ENCODE peak calls at places on chromosomes 12 and 14, in six cellular contexts. A is GM18507; R is Daoy; D is activated CD8-positive, alpha-beta T cell treated with anti-CD3 and anti-CD28 coated beads for 36 hours; V is nephron progenitor cell; N is hippocampal formation. I is an unnamed sample.

GRCh38 chr12:56078427-56078826 is 1.5 kb upstream of the ERBB3 start:
- DNase-seq in A (no peak), R (no peak), D (no peak), V (no peak), N (no peak), I (no peak)

GRCh38 chr12:109202770-109203169 is 86.4 kb downstream of the ACACB start:
- DNase-seq in A (no peak), R (no peak), D (no peak), V (no peak), N (no peak), I (no peak)

GRCh38 chr12:103626498-103626897 is 39.4 kb downstream of the STAB2 start:
- DNase-seq in A (no peak), R (peak), D (no peak), V (no peak), N (peak), I (no peak)

GRCh38 chr12:27733052-27733656 is 22.5 kb downstream of the MRPS35 start:
- DNase-seq in A (peak), R (peak), D (peak), V (peak), N (no peak), I (no peak)

GRCh38 chr14:66174453-66174891 is 311.7 kb upstream of the CCDC196 start:
- DNase-seq in A (no peak), R (no peak), D (no peak), V (no peak), N (no peak), I (peak)

GRCh38 chr14:60655898-60656754 is 6.8 kb upstream of the SIX1 start:
- DNase-seq in A (no peak), R (no peak), D (no peak), V (peak), N (no peak), I (peak)

GRCh38 chr14:60933920-60934655 is 46.8 kb downstream of the TRMT5 start:
- DNase-seq in A (no peak), R (no peak), D (no peak), V (no peak), N (no peak), I (no peak)

GRCh38 chr14:104731249-104731924 is 7.4 kb downstream of the ADSS1 start:
- DNase-seq in A (no peak), R (no peak), D (peak), V (no peak), N (no peak), I (no peak)

GRCh38 chr12:67534671-67535070 is 113.9 kb upstream of the DYRK2 start:
- DNase-seq in A (no peak), R (peak), D (no peak), V (no peak), N (no peak), I (peak)

GRCh38 chr12:89768586-89769482 is 60.2 kb upstream of the ATP2B1 start:
- DNase-seq in A (no peak), R (peak), D (peak), V (no peak), N (no peak), I (peak)

GRCh38 chr12:92695577-92695976 is 7.2 kb upstream of the PLEKHG7 start:
- DNase-seq in A (no peak), R (no peak), D (no peak), V (no peak), N (peak), I (no peak)

GRCh38 chr12:100427078-100427477 is 46.6 kb upstream of the NR1H4 start:
- DNase-seq in A (no peak), R (peak), D (no peak), V (no peak), N (no peak), I (no peak)

I was measured in PC-9.